ENCODE peak calls at places on chromosomes 3 and 15, in five cellular contexts. X is endothelial cell of umbilical vein, K is K562, S is sigmoid colon, E is SK-N-SH. T is an unnamed sample.

GRCh38 chr3:142664819-142665218 is 59.0 kb upstream of the TRPC1 start:
- DNase-seq in S (no peak), K (no peak), X (no peak), E (no peak), T (no peak)

GRCh38 chr3:186386883-186387560 is 25.0 kb upstream of the DGKG start:
- DNase-seq in X (no peak), S (no peak), E (no peak), K (no peak), T (no peak)

GRCh38 chr3:37626722-37627565 is 234.7 kb upstream of the CTDSPL start:
- DNase-seq in S (no peak), E (no peak), X (no peak), K (no peak), T (no peak)

GRCh38 chr3:146223401-146224373 is 27.2 kb downstream of the PLSCR4 start:
- DNase-seq in K (no peak), S (no peak), E (no peak), X (peak; percentile 73), T (no peak)

GRCh38 chr3:66778749-66779148 is 219.4 kb upstream of the KBTBD8 start:
- DNase-seq in E (no peak), S (no peak), X (no peak), K (no peak), T (no peak)

GRCh38 chr3:101011086-101011485 is 17.9 kb upstream of the ABI3BP start:
- DNase-seq in S (no peak), K (no peak), E (no peak), X (no peak), T (no peak)

GRCh38 chr15:67835349-67836133 is 4.3 kb downstream of the RNU6-1 start:
- DNase-seq in E (no peak), K (no peak), S (peak; percentile 71), X (no peak), T (no peak)

GRCh38 chr3:59313365-59313764 is 263.5 kb upstream of the CFAP20DC start:
- DNase-seq in K (peak; percentile 25), E (peak; percentile 27), S (no peak), X (no peak), T (no peak)

GRCh38 chr3:67509471-67510075 is 144.8 kb downstream of the SUCLG2 start:
- DNase-seq in K (no peak), E (no peak), X (no peak), S (no peak), T (no peak)

GRCh38 chr15:98075441-98075840 is 114.9 kb downstream of the ARRDC4 start:
- DNase-seq in K (no peak), E (no peak), X (no peak), S (no peak), T (no peak)

GRCh38 chr15:57519806-57520205 is 71.9 kb upstream of the MYZAP start:
- DNase-seq in K (no peak), X (no peak), S (no peak), E (no peak), T (no peak)

GRCh38 chr3:192409203-192409837 is 318.0 kb downstream of the FGF12 start:
- DNase-seq in E (peak; percentile 26), K (no peak), X (peak; percentile 57), S (peak; percentile 64), T (no peak)

GRCh38 chr3:72445827-72446405 is 402.3 kb downstream of the SHQ1 start:
- DNase-seq in K (no peak), S (no peak), E (no peak), X (peak; percentile 46), T (no peak)

GRCh38 chr3:107641572-107642307 is 119.0 kb downstream of the BBX start:
- DNase-seq in S (no peak), E (no peak), X (no peak), K (no peak), T (no peak)

GRCh38 chr3:112111785-112112402 is 21.2 kb downstream of the GCSAM start:
- DNase-seq in K (peak; percentile 54), X (peak; percentile 59), S (no peak), E (peak; percentile 70), T (no peak)

GRCh38 chr15:38525489-38525888 is 39.1 kb downstream of the RASGRP1 start:
- DNase-seq in X (no peak), S (no peak), K (no peak), E (no peak), T (no peak)

GRCh38 chr3:25823314-25823713 is 33.4 kb downstream of the OXSM start:
- DNase-seq in E (no peak), X (no peak), S (no peak), K (no peak), T (no peak)

GRCh38 chr3:66253790-66254620 is 33.2 kb downstream of the SLC25A26 start:
- DNase-seq in X (peak; percentile 65), S (no peak), K (peak; percentile 23), E (no peak), T (no peak)

GRCh38 chr3:23888617-23889228 is 28.1 kb downstream of the NKIRAS1 start:
- DNase-seq in K (peak; percentile 58), S (no peak), E (no peak), X (peak; percentile 79), T (no peak)

GRCh38 chr3:154195620-154196366 is 74.6 kb downstream of the ARHGEF26 start:
- DNase-seq in E (no peak), S (no peak), K (no peak), X (no peak), T (no peak)

GRCh38 chr3:154191520-154191919 is 70.3 kb downstream of the ARHGEF26 start:
- DNase-seq in S (no peak), E (no peak), X (no peak), K (no peak), T (no peak)

GRCh38 chr3:154192225-154192624 is 71.0 kb downstream of the ARHGEF26 start:
- DNase-seq in K (no peak), E (no peak), S (no peak), X (no peak), T (no peak)

GRCh38 chr3:154194869-154195268 is 73.7 kb downstream of the ARHGEF26 start:
- DNase-seq in K (no peak), S (no peak), E (no peak), X (no peak), T (no peak)

GRCh38 chr3:154193174-154193573 is 72.0 kb downstream of the ARHGEF26 start:
- DNase-seq in E (no peak), X (no peak), S (no peak), K (no peak), T (no peak)
- H3K4me3 ChIP-seq in E (no peak overlapping the region), X (no peak overlapping the region), S (no peak overlapping the region), K (no peak overlapping the region), T (no peak overlapping the region)

GRCh38 chr15:94965593-94965992 is 734.2 kb downstream of the MCTP2 start:
- DNase-seq in E (no peak), X (peak; percentile 27), K (peak; percentile 27), S (no peak), T (no peak)
- TF ChIP-seq POLR2AphosphoS5 in E (no peak), X (peak; percentile 34), K (no peak), S (peak; percentile 34), T (no peak)

DNA sequence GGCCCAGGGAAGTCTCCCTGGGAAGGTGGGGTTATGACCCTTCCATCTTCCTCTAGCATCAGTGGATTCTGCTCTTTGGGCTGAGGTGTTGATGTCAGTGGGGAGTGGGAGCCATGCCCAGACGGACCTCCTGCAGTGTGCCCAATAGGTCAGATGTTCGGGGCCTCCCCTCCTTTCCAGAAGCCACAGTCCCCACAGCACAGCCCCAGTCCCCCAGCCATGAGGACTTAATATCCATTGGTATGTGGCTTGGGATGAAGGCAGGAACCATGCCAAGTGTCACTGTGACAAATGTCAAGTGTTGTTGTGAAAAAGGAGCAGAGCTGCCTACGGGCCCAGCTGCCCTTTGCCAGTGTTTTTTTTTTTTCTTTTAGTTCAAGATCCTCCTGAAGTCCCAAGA is 12.3 kb downstream of the SEMA3G start:
- DNase-seq in X (no peak), S (peak; percentile 54), E (no peak), K (no peak), T (peak; percentile 64)
- H3K27ac ChIP-seq in X (no peak overlapping the region), S (no peak overlapping the region), E (no peak overlapping the region), K (no peak overlapping the region), T (peak overlapping the region; percentile 60)

GRCh38 chr15:73969151-73969759 is 22.8 kb downstream of the STOML1 start:
- DNase-seq in X (no peak), K (no peak), S (peak; percentile 41), E (no peak), T (no peak)

GRCh38 chr15:73968461-73968860 is 23.6 kb downstream of the STOML1 start:
- DNase-seq in K (no peak), X (no peak), S (peak; percentile 6), E (no peak), T (no peak)

GRCh38 chr15:73978896-73979295 is 13.2 kb downstream of the STOML1 start:
- DNase-seq in K (no peak), E (no peak), X (no peak), S (no peak), T (no peak)

GRCh38 chr15:73972984-73973682 is 19.0 kb downstream of the STOML1 start:
- DNase-seq in X (peak; percentile 81), S (peak; percentile 92), E (peak; percentile 93), K (peak; percentile 89), T (peak; percentile 91)
- H3K4me3 ChIP-seq in X (no peak overlapping the region), S (peak overlapping the region; percentile 21), E (peak overlapping the region; percentile 50), K (no peak overlapping the region), T (peak overlapping the region; percentile 25)

DNA sequence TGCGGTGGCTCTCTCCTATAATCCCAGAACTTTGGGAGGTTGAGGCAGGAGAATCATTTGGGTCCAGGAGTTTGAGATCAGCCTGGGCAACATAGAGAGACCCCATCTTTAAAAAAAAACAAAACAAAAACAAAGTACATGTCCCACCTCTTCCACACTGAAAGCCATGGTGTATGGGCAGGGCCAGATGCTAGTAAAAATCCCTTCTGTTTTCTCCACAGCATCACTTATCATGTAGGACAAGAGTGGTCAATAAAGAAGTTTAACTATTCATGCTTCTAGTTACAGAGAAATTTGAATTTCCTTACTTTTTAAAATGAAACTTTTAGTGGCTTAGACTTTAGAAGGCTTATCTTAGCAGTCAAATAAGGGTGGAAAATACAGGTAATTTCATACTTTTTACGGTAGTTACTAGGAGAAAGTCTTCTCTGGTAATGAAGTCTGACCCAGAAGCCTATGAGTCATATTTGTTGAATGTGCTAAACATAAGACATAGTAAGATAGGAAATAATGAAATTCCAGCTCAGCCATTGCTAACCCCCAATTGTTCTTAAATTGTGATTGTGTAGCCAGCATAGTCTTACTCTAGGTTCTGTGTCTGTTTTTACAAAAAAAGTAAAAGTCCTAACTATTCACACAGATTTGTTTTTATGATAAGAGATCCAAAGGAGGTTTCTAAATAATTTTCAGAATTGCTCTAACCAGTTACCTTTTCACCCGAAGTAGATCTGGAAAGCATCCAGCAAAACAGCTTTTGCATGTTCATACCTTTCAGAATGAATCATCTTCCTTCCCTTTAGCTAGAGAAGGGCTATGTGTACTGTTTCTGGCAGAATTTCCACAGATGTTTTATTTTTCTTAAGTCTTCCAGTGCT is 16.4 kb upstream of the ZNF609 start:
- DNase-seq in E (no peak), S (peak; percentile 9), K (peak; percentile 65), X (peak; percentile 93), T (no peak)
- TF ChIP-seq POLR2AphosphoS5 in E (no peak), S (no peak), K (no peak), X (peak; percentile 55), T (no peak)

DNA sequence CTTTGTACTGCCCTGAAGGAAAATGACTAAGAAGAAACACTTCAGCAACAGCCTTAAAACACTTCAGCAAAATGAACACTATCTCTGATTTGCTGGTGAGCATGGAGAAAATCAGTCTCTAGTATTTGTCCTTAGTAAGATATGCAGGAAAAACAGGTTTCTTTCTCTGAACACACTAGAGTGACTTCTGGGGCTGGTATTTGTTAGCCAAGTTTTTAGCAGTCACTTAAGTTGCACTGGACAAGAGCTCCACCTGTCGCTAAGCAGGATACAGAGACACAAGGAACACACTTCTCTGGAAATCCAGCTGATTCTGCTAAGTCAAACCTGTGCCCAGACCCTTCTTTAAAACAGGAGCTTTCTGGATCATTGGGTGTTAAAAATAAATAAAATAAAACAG is 65.3 kb downstream of the CHAC1 start:
- DNase-seq in X (peak; percentile 90), S (no peak), E (no peak), K (peak; percentile 5), T (no peak)
- H3K27ac ChIP-seq in X (peak overlapping the region; percentile 61), S (no peak overlapping the region), E (no peak overlapping the region), K (no peak overlapping the region), T (no peak overlapping the region)

GRCh38 chr15:35062164-35063099 is 22.7 kb downstream of the NANOGP8 start:
- DNase-seq in X (no peak), K (no peak), S (no peak), E (no peak), T (no peak)
- H3K4me3 ChIP-seq in X (no peak overlapping the region), K (no peak overlapping the region), S (no peak overlapping the region), E (no peak overlapping the region), T (no peak overlapping the region)

T was measured in suprapubic skin.